ENCODE peak calls at places on chromosome 16, in seven cellular contexts. P is testis, L is body of pancreas, T is HCT116, C is endothelial cell of umbilical vein, V is uterus, Y is adrenal gland. E is an unnamed sample.

GRCh38 chr16:84286568-84287220 is 8.0 kb upstream of the WFDC1 start:
- DNase-seq in L (peak), T (no peak), Y (peak), V (peak), P (peak), C (no peak), E (no peak)

GRCh38 chr16:46830417-46830901 is 521 bp downstream of the C16orf87 start:
- DNase-seq in L (peak), V (no peak), P (peak), Y (peak), C (no peak), T (no peak), E (no peak)

GRCh38 chr16:3088450-3088849 is 10.6 kb downstream of the ZSCAN10 start:
- DNase-seq in L (no peak), T (no peak), V (no peak), P (no peak), C (no peak), Y (no peak), E (no peak)

GRCh38 chr16:51239196-51239595 is 88.1 kb upstream of the SALL1 start:
- DNase-seq in P (no peak), C (no peak), V (no peak), T (no peak), L (no peak), Y (no peak), E (no peak)

GRCh38 chr16:1244881-1245280 is 4.4 kb downstream of the TPSAB1 start:
- DNase-seq in P (no peak), C (no peak), T (no peak), V (no peak), L (no peak), Y (peak), E (peak)

GRCh38 chr16:68564367-68564985 is 25.4 kb downstream of the ZFP90 start:
- DNase-seq in Y (no peak), V (no peak), P (no peak), T (no peak), C (no peak), L (no peak), E (no peak)

GRCh38 chr16:27317738-27318398 is 4.1 kb downstream of the IL4R start:
- DNase-seq in P (no peak), T (no peak), C (no peak), Y (no peak), V (no peak), L (no peak), E (no peak)

GRCh38 chr16:87741700-87742415 is 23.9 kb downstream of the KLHDC4 start:
- DNase-seq in P (no peak), L (no peak), Y (no peak), T (no peak), V (no peak), C (no peak), E (no peak)

GRCh38 chr16:33877-34707 is 19.3 kb downstream of the POLR3K start:
- DNase-seq in V (no peak), C (no peak), T (no peak), Y (no peak), P (no peak), L (peak), E (no peak)

GRCh38 chr16:85421338-85422123 is 191.6 kb upstream of the GSE1 start:
- DNase-seq in V (no peak), L (peak), Y (no peak), P (peak), C (no peak), T (no peak), E (no peak)

GRCh38 chr16:959232-960040 is 11.3 kb downstream of the LMF1 start:
- DNase-seq in P (no peak), T (no peak), V (no peak), L (no peak), C (no peak), Y (no peak), E (no peak)

GRCh38 chr16:50202926-50203624 is 50.0 kb downstream of the TENT4B start:
- DNase-seq in C (peak), T (peak), P (no peak), V (no peak), L (peak), Y (peak), E (no peak)

GRCh38 chr16:12659871-12660270 is 143.8 kb downstream of the CPPED1 start:
- DNase-seq in Y (no peak), C (no peak), V (no peak), P (no peak), L (no peak), T (no peak), E (no peak)

GRCh38 chr16:86734559-86735480 is 156.5 kb downstream of the FOXL1 start:
- DNase-seq in P (no peak), Y (no peak), V (no peak), T (no peak), C (peak), L (no peak), E (no peak)

GRCh38 chr16:77117687-77118086 is 73.3 kb upstream of the MON1B start:
- DNase-seq in Y (no peak), T (no peak), L (no peak), V (no peak), C (no peak), P (no peak), E (no peak)

GRCh38 chr16:7390974-7391373 is 58.3 kb downstream of the RBFOX1 start:
- DNase-seq in V (no peak), C (no peak), L (no peak), T (no peak), P (no peak), Y (no peak), E (no peak)

GRCh38 chr16:19502395-19503131 is 19.3 kb downstream of the GDE1 start:
- DNase-seq in T (peak), P (peak), Y (peak), L (peak), V (peak), C (peak), E (peak)

GRCh38 chr16:66988197-66988788 is at the start of gene CES4A:
- DNase-seq in P (no peak), Y (peak), V (no peak), L (peak), T (no peak), C (no peak), E (no peak)

GRCh38 chr16:81451753-81452680 is 7.4 kb downstream of the CMIP start:
- DNase-seq in P (peak), T (no peak), Y (peak), L (no peak), C (no peak), V (no peak), E (peak)

GRCh38 chr16:27790546-27791403 is 240.8 kb downstream of the KATNIP start:
- DNase-seq in C (no peak), T (no peak), P (no peak), L (no peak), Y (no peak), V (no peak), E (no peak)

GRCh38 chr16:86082400-86083030 is 183.6 kb downstream of the IRF8 start:
- DNase-seq in V (no peak), Y (no peak), T (no peak), L (no peak), P (no peak), C (no peak), E (no peak)

GRCh38 chr16:63447121-63447520 is 1410.9 kb upstream of the CDH8 start:
- DNase-seq in V (no peak), T (no peak), P (no peak), C (no peak), L (no peak), Y (no peak), E (no peak)

GRCh38 chr16:52440248-52440647 is 106.7 kb downstream of the TOX3 start:
- DNase-seq in V (no peak), L (no peak), Y (no peak), T (no peak), C (no peak), P (no peak), E (no peak)

GRCh38 chr16:84658690-84659089 is 10.4 kb downstream of the KLHL36 start:
- DNase-seq in T (no peak), Y (peak), C (no peak), P (no peak), L (peak), V (no peak), E (no peak)

GRCh38 chr16:25416002-25416401 is 158.4 kb upstream of the ZKSCAN2 start:
- DNase-seq in P (no peak), C (no peak), Y (no peak), V (no peak), L (no peak), T (no peak), E (no peak)

GRCh38 chr16:11799509-11800384 is 2.7 kb upstream of the ZC3H7A start:
- DNase-seq in V (no peak), P (no peak), T (no peak), C (no peak), Y (no peak), L (no peak), E (no peak)

GRCh38 chr16:61834082-61834481 is 202.2 kb downstream of the CDH8 start:
- DNase-seq in T (no peak), C (no peak), Y (no peak), L (no peak), V (no peak), P (no peak), E (no peak)

GRCh38 chr16:7140899-7141298 is 191.7 kb upstream of the RBFOX1 start:
- DNase-seq in L (no peak), T (no peak), Y (no peak), V (no peak), C (no peak), P (no peak), E (no peak)

GRCh38 chr16:637081-638018 is 1.2 kb upstream of the METTL26 start:
- DNase-seq in L (peak), T (no peak), C (no peak), V (peak), P (peak), Y (peak), E (no peak)

GRCh38 chr16:80015566-80015965 is 415.0 kb upstream of the MAF start:
- DNase-seq in T (no peak), V (no peak), L (no peak), Y (no peak), C (no peak), P (no peak), E (no peak)

GRCh38 chr16:78606572-78606971 is 507.1 kb downstream of the WWOX start:
- DNase-seq in L (no peak), P (no peak), V (no peak), Y (no peak), T (no peak), C (no peak), E (no peak)

GRCh38 chr16:77868478-77868877 is 80.1 kb downstream of the VAT1L start:
- DNase-seq in T (no peak), L (no peak), Y (no peak), V (no peak), P (no peak), C (no peak), E (no peak)

GRCh38 chr16:66304961-66305360 is 61.5 kb upstream of the CDH5 start:
- DNase-seq in P (no peak), T (no peak), L (no peak), V (no peak), C (no peak), Y (no peak), E (peak)

GRCh38 chr16:79261461-79261860 is 339.1 kb downstream of the MAF start:
- DNase-seq in V (no peak), T (no peak), Y (peak), C (no peak), L (no peak), P (peak), E (peak)

GRCh38 chr16:67945392-67945933 is 1.5 kb upstream of the LCAT start:
- DNase-seq in L (no peak), T (no peak), V (no peak), C (no peak), P (no peak), Y (no peak), E (no peak)

GRCh38 chr16:15427648-15428239 is 6.6 kb upstream of the BMERB1 start:
- DNase-seq in V (peak), Y (peak), T (peak), P (peak), L (peak), C (peak), E (peak)

GRCh38 chr16:81265658-81266451 is 27.4 kb downstream of the BCO1 start:
- DNase-seq in T (no peak), L (peak), V (peak), P (peak), C (no peak), Y (peak), E (no peak)

GRCh38 chr16:27426423-27427408 is 24.7 kb downstream of the IL21R start:
- DNase-seq in T (peak), V (no peak), L (no peak), P (no peak), C (peak), Y (peak), E (peak)

GRCh38 chr16:24986512-24987303 is 28.5 kb downstream of the ARHGAP17 start:
- DNase-seq in V (no peak), Y (peak), P (peak), L (peak), C (peak), T (no peak), E (peak)

GRCh38 chr16:14193316-14193871 is 122.3 kb downstream of the MRTFB start:
- DNase-seq in C (no peak), L (no peak), Y (no peak), T (no peak), P (no peak), V (no peak), E (peak)

DNA sequence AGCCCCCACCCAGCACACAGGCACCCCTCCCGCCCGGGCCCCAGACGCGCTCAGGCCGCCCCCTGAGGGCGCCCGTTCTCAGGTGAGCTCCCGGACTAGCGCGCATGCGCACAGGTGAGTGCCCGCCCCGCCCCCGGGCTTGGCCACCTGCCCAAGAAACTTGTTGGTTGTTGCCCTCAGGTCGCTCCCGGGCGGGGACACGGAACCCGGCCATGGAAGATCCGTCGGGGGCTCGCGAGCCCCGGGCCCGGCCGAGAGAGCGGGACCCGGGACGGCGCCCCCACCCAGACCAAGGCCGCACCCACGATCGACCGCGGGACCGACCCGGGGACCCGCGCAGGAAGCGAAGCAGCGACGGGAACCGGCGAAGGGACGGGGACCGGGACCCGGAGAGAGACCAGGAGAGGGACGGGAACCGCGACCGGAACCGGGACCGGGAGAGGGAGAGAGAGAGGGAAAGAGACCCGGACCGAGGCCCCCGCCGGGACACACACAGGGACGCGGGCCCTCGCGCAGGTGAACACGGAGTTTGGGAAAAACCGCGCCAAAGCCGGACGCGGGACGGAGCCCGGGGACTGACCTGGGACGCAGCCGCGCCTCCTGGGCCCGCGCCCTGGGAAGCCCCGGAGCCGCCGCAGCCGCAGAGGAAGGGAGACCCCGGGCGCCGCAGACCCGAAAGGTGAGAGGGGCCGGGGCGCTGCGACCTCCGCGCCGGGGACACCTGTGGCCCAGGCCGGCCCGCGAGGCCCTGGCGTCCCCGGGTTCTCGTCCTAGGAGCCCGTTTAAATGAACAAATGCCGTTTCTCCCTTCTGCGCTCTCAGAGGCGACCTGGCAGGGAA is at the start of gene MARVELD3:
- DNase-seq in Y (peak), L (peak), C (no peak), P (peak), V (no peak), T (peak), E (peak)
- TF ChIP-seq POLR2A in Y (no peak), L (peak), C (no peak), P (no peak), V (no peak), T (no peak), E (peak)

GRCh38 chr16:30185683-30186421 is 2.5 kb downstream of the CORO1A start:
- DNase-seq in Y (peak), T (no peak), L (peak), P (no peak), V (peak), C (no peak), E (peak)

GRCh38 chr16:30186782-30187555 is 3.6 kb downstream of the CORO1A start:
- DNase-seq in V (peak), Y (peak), C (peak), T (no peak), P (peak), L (peak), E (peak)

GRCh38 chr16:30184430-30185140 is 1.2 kb downstream of the CORO1A start:
- DNase-seq in L (peak), Y (no peak), P (no peak), C (no peak), T (no peak), V (peak), E (peak)

GRCh38 chr16:30186444-30186781 is 3.0 kb downstream of the CORO1A start:
- DNase-seq in C (no peak), V (no peak), L (no peak), P (no peak), T (no peak), Y (no peak), E (no peak)

GRCh38 chr16:30185141-30185682 is 1.8 kb downstream of the CORO1A start:
- DNase-seq in T (no peak), V (peak), C (no peak), Y (no peak), P (no peak), L (no peak), E (peak)
- TF ChIP-seq POLR2A in T (no peak), V (no peak), C (no peak), Y (no peak), P (no peak), L (no peak), E (no peak)

GRCh38 chr16:75267631-75268264 is 16.3 kb upstream of the BCAR1 start:
- DNase-seq in Y (peak), T (peak), P (no peak), C (peak), L (peak), V (no peak), E (peak)

GRCh38 chr16:75266738-75267630 is 15.6 kb upstream of the BCAR1 start:
- DNase-seq in V (no peak), L (no peak), Y (no peak), C (no peak), T (no peak), P (no peak), E (no peak)

GRCh38 chr16:75264531-75264998 is 13.1 kb upstream of the BCAR1 start:
- DNase-seq in P (peak), L (peak), Y (peak), C (peak), V (no peak), T (no peak), E (no peak)

GRCh38 chr16:75264999-75265910 is 13.8 kb upstream of the BCAR1 start:
- DNase-seq in C (no peak), L (peak), P (no peak), T (no peak), V (peak), Y (peak), E (no peak)

GRCh38 chr16:75265911-75266701 is 14.7 kb upstream of the BCAR1 start:
- DNase-seq in T (no peak), Y (peak), P (peak), V (peak), C (peak), L (peak), E (no peak)
- TF ChIP-seq POLR2A in T (no peak), Y (no peak), P (no peak), V (peak), C (peak), L (peak), E (no peak)

DNA sequence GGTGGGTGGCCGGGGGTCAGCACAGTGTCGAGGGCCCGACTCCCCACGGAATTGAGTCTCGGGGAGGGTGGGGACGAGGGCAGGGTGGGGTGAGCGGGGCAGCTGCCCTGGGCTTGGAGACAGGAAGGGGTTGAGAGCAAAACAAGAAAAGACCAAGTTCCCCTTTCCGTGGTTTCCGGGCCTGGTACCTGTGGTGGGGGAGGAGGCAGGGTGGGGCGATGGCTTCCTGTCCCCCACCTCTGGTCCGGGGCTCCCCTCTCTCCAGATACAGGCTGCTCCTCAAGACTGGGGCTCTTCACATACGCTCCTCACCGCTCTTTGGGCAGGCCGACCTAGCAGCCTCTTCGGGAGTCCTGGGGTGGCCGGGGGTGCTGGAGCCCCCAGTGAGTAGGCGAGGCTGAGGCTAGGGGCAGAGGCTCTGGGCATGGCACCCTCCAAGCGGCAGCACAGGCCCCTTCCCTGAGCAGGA is 593 bp downstream of the CORO1A start:
- DNase-seq in C (no peak), Y (no peak), T (no peak), L (peak), V (peak), P (no peak), E (peak)
- TF ChIP-seq POLR2A in C (no peak), Y (no peak), T (no peak), L (no peak), V (no peak), P (no peak), E (peak)

GRCh38 chr16:88811850-88812736 is at the start of gene APRT:
- DNase-seq in C (peak), V (peak), Y (peak), P (peak), L (peak), T (peak), E (peak)
- TF ChIP-seq POLR2A in C (peak), V (peak), Y (no peak), P (no peak), L (peak), T (peak), E (peak)

GRCh38 chr16:49140618-49141017 is 141.0 kb downstream of the CBLN1 start:
- DNase-seq in C (no peak), P (no peak), V (no peak), T (no peak), L (no peak), Y (no peak), E (no peak)
- TF ChIP-seq POLR2A in C (no peak), P (no peak), V (no peak), T (no peak), L (no peak), Y (no peak), E (no peak)